ENCODE peak calls at places on chromosomes 12 and 14, in six cellular contexts. F, X, P, Y, W and T are unnamed samples.

GRCh38 chr12:45247589-45247988 is 31.7 kb downstream of the ANO6 start:
- DNase-seq in W (no peak), Y (no peak), F (no peak), X (no peak), P (no peak), T (no peak)

GRCh38 chr12:57093412-57094193 is 4.7 kb downstream of the NAB2 start:
- DNase-seq in Y (peak; percentile 90), W (peak; percentile 90), P (peak; percentile 87), F (peak; percentile 77), X (peak; percentile 85), T (no peak)

GRCh38 chr12:56751712-56752598 is at the start of gene PRIM1:
- DNase-seq in P (peak; percentile 79), F (peak; percentile 85), Y (peak; percentile 66), X (peak; percentile 90), W (peak; percentile 94), T (peak; percentile 88)

GRCh38 chr12:13194462-13195110 is 1.9 kb upstream of the EMP1 start:
- DNase-seq in Y (no peak), X (no peak), F (no peak), P (peak; percentile 83), W (no peak), T (no peak)

GRCh38 chr14:20477211-20477876 is 8.1 kb downstream of the PNP start:
- DNase-seq in Y (peak; percentile 73), W (no peak), X (no peak), F (no peak), P (peak; percentile 76), T (peak; percentile 97)

GRCh38 chr12:116667752-116668151 is 70.1 kb downstream of the SPRING1 start:
- DNase-seq in F (no peak), X (no peak), P (no peak), W (no peak), Y (no peak), T (no peak)

GRCh38 chr12:92634730-92635129 is 68.1 kb upstream of the PLEKHG7 start:
- DNase-seq in P (no peak), W (no peak), F (no peak), Y (no peak), X (no peak), T (no peak)

GRCh38 chr12:104630230-104630670 is 173.5 kb downstream of the CHST11 start:
- DNase-seq in P (no peak), W (no peak), Y (no peak), F (no peak), X (no peak), T (no peak)

GRCh38 chr12:53803194-53803593 is 51.4 kb upstream of the CISTR start:
- DNase-seq in W (no peak), X (no peak), F (no peak), Y (no peak), P (no peak), T (no peak)

GRCh38 chr14:68824517-68825347 is 31.9 kb upstream of the ZFP36L1 start:
- DNase-seq in F (peak; percentile 66), X (peak; percentile 92), P (peak; percentile 72), W (peak; percentile 97), Y (peak; percentile 62), T (peak; percentile 69)

GRCh38 chr12:19675361-19675760 is 236.1 kb downstream of the AEBP2 start:
- DNase-seq in F (no peak), Y (no peak), W (no peak), X (no peak), P (no peak), T (no peak)
- H3K14ac ChIP-seq in F (no peak overlapping the region), Y (no peak overlapping the region), W (no peak overlapping the region), X (no peak overlapping the region), P (no peak overlapping the region), T (no peak overlapping the region)

GRCh38 chr12:75444444-75445136 is 36.0 kb upstream of the GLIPR1 start:
- DNase-seq in Y (peak; percentile 73), X (no peak), F (no peak), W (no peak), P (peak; percentile 45), T (peak; percentile 38)
- H3K4me1 ChIP-seq in Y (peaks cover 3% of the 10 kb centered on the region), X (no peaks in the 10 kb centered on the region), F (no peaks in the 10 kb centered on the region), W (no peaks in the 10 kb centered on the region), P (no peaks in the 10 kb centered on the region), T (peaks cover 3% of the 10 kb centered on the region)

DNA sequence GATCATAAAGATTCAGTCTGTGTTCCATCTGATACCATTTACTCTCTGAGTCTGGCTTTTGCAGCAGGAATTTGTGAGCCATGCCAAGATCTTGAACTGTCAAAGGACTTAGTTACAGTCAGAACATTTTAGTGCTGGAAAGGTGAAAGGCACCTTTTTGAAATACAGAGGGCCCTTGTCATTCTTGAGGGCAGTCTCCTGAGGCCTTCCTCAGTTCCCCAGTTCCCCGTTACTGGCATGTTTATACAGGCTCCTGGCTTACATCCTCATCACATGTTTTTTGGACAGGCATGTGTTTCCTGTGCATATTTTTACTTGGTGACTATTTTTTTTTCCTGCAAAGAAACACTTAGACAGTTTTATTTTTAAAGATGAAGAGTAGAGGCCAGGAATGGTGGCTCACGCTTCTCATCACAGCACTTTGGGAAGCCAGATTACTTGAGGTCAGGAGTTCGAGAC is 21.0 kb downstream of the CFAP54 start:
- DNase-seq in P (no peak), W (no peak), Y (peak; percentile 45), F (no peak), X (no peak), T (no peak)
- H2AFZ ChIP-seq in P (no peak overlapping the region), W (no peak overlapping the region), Y (no peak overlapping the region), F (no peak overlapping the region), X (no peak overlapping the region), T (no peak overlapping the region)

GRCh38 chr12:94841171-94841570 is 162.3 kb downstream of the NDUFA12 start:
- DNase-seq in P (peak; percentile 18), W (no peak), X (no peak), F (no peak), Y (no peak), T (no peak)

GRCh38 chr12:94844452-94844851 is 159.0 kb downstream of the NDUFA12 start:
- DNase-seq in X (no peak), W (no peak), F (no peak), P (no peak), Y (no peak), T (no peak)

GRCh38 chr12:94839347-94839746 is 164.2 kb downstream of the NDUFA12 start:
- DNase-seq in X (no peak), W (no peak), Y (no peak), F (no peak), P (no peak), T (no peak)

GRCh38 chr12:94845110-94845509 is 158.4 kb downstream of the NDUFA12 start:
- DNase-seq in P (no peak), F (no peak), X (no peak), W (no peak), Y (no peak), T (no peak)

DNA sequence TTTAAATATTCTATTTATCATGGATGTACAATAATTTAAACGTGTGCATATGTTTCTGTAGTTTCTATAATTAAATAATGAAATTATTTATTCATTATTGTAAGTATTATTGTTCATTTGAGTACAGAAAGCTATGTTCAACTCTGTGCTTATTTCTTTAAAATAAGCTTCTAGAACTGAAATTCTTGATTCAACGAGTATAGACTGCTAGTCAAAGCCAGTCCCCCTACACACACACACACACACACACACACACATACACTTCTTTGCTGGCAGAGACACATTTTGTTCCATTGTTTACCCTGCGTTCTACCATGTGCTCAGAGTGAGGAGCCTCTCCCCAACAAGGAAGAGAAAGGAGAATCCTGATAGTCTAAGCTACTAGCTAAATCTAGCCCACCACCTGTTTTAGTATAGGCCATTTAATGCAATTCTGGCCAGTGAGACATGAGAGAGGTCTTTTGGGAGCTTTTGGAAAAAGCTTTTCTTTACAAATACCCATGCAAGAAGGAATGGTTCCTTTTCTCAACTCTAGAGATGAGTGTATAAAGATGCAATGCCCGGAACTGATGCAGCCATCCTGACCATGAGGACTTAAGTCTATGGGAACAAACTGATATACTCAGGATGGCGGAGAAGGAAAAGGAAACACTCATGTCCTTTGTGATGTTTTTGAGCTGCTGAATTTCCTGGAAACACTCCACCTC is 161.4 kb downstream of the NDUFA12 start:
- DNase-seq in W (no peak), X (no peak), P (no peak), F (no peak), Y (no peak), T (no peak)
- H3K14ac ChIP-seq in W (no peak overlapping the region), X (no peak overlapping the region), P (no peak overlapping the region), F (no peak overlapping the region), Y (no peak overlapping the region), T (no peak overlapping the region)

DNA sequence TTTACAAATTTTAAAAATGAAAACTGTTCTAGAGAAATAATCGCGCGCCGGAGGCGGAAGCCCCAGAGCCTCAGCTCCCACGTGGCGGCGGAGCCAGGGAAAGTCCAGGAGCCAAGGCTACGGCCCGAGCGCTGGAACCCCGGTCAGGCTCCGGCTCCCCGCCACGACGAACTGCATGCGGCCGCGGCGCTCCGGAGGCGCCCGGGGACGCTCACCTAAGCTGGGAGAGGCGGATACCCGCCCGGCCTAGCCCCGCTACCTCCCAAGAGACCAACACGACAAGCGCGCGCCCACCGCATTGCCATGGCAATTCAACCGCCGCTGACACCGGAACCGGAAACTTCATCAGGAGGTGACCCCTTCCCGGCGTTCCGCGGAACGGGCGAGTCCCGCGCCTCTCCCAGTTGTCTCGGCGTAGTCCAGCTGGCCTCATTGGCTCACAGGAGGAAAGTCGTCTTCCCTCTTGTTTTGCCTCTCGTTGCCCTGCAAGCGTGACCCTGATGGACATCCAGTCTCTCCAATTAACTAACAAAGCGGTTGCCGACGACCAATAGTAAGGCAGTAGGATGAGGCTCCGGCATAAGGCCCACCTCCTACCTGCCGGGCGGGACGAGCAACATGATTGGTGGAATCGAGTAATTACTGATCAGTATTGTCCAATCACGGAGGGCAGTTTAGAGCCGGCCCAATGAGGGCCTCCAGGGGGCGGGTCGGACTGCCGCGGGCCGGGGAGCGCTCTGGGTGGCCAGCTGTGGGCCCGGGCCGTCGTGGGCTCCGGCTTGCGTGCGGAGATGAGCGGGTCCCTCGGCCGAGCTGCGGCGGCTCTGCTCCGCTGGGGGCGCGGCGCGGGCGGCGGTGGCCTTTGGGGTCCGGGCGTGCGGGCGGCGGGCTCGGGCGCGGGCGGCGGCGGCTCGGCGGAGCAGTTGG is at the start of gene GLRX5:
- DNase-seq in Y (peak; percentile 100), X (peak; percentile 99), F (peak; percentile 100), P (peak; percentile 100), W (peak; percentile 94), T (peak; percentile 100)
- H3K4me1 ChIP-seq in Y (peaks cover 13% of the 10 kb centered on the region), X (peaks cover 2% of the 10 kb centered on the region), F (peaks cover 33% of the 10 kb centered on the region), P (peaks cover 15% of the 10 kb centered on the region), W (peaks cover 3% of the 10 kb centered on the region), T (peaks cover 16% of the 10 kb centered on the region)

GRCh38 chr12:95762123-95762785 is 28.3 kb downstream of the NTN4 start:
- DNase-seq in Y (no peak), W (no peak), F (no peak), X (no peak), P (no peak), T (peak; percentile 16)
- H2AFZ ChIP-seq in Y (no peak overlapping the region), W (no peak overlapping the region), F (no peak overlapping the region), X (no peak overlapping the region), P (no peak overlapping the region), T (no peak overlapping the region)

GRCh38 chr12:51847830-51848727 is at the start of gene FIGNL2:
- DNase-seq in W (peak; percentile 74), F (peak; percentile 71), P (peak; percentile 59), Y (peak; percentile 12), X (peak; percentile 76), T (peak; percentile 34)

GRCh38 chr12:51845451-51845850 is 3.1 kb downstream of the FIGNL2 start:
- DNase-seq in W (no peak), X (no peak), F (no peak), Y (no peak), P (no peak), T (no peak)

GRCh38 chr12:51846209-51846779 is 2.2 kb downstream of the FIGNL2 start:
- DNase-seq in W (no peak), F (no peak), P (no peak), X (no peak), Y (no peak), T (no peak)

GRCh38 chr12:51848843-51849735 is 571 bp upstream of the FIGNL2 start:
- DNase-seq in F (peak; percentile 74), P (peak; percentile 26), X (peak; percentile 79), Y (no peak), W (peak; percentile 82), T (peak; percentile 41)

GRCh38 chr12:51846911-51847829 is 1.3 kb downstream of the FIGNL2 start:
- DNase-seq in Y (no peak), F (peak; percentile 80), W (peak; percentile 81), X (peak; percentile 84), P (peak; percentile 45), T (peak; percentile 62)
- H3K14ac ChIP-seq in Y (peak overlapping the region; percentile 41), F (peak overlapping the region; percentile 66), W (no peak overlapping the region), X (no peak overlapping the region), P (peak overlapping the region; percentile 62), T (peak overlapping the region; percentile 72)